ENCODE peak calls at places on chromosomes 2 and 18, in four cellular contexts. M is HS-5, A is A549, W is brain microvascular endothelial cell. J is an unnamed sample.

GRCh38 chr2:225041210-225041870 is 928 bp downstream of the DOCK10 start:
- DNase-seq in A (peak), M (peak), W (peak), J (peak)

GRCh38 chr2:207148025-207148424 is 17.7 kb downstream of the KLF7 start:
- DNase-seq in A (no peak), W (no peak), M (peak), J (no peak)

GRCh38 chr2:567865-568638 is 109.2 kb downstream of the TMEM18 start:
- DNase-seq in W (peak), A (no peak), M (no peak), J (no peak)

GRCh38 chr2:95760839-95761525 is 169.2 kb downstream of the TRIM43 start:
- DNase-seq in W (peak), A (peak), M (peak), J (no peak)

GRCh38 chr2:88829607-88830463 is 138.4 kb downstream of the RPIA start:
- DNase-seq in A (no peak), M (no peak), W (no peak), J (no peak)

GRCh38 chr2:140600116-140600515 is 1530.7 kb downstream of the LRP1B start:
- DNase-seq in M (peak), W (peak), A (no peak), J (no peak)

GRCh38 chr2:217990791-217991465 is 11.9 kb downstream of the TNS1 start:
- DNase-seq in M (no peak), A (no peak), W (no peak), J (no peak)

GRCh38 chr18:24369420-24369819 is 28.2 kb downstream of the OSBPL1A start:
- DNase-seq in W (no peak), A (no peak), M (no peak), J (no peak)

GRCh38 chr18:34329840-34330239 is 105.1 kb upstream of the NOL4 start:
- DNase-seq in A (no peak), M (no peak), W (no peak), J (no peak)

GRCh38 chr2:156334496-156335478 is 2.3 kb upstream of the NR4A2 start:
- DNase-seq in M (peak), W (peak), A (peak), J (no peak)

GRCh38 chr2:19362652-19363473 is 4.4 kb upstream of the OSR1 start:
- DNase-seq in W (peak), M (peak), A (peak), J (peak)

GRCh38 chr2:70716951-70717350 is 51.0 kb downstream of the ADD2 start:
- DNase-seq in W (no peak), A (no peak), M (no peak), J (no peak)

GRCh38 chr2:100969998-100970397 is 32.1 kb upstream of the RPL31 start:
- DNase-seq in A (no peak), M (no peak), W (no peak), J (no peak)

GRCh38 chr2:29106241-29106640 is 9.0 kb upstream of the CLIP4 start:
- DNase-seq in W (no peak), M (no peak), A (no peak), J (no peak)

GRCh38 chr2:67503066-67503795 is 106.1 kb downstream of the ETAA1 start:
- DNase-seq in M (peak), A (no peak), W (peak), J (no peak)

GRCh38 chr2:177622516-177622915 is 229.9 kb downstream of the AGPS start:
- DNase-seq in W (no peak), A (no peak), M (no peak), J (no peak)

GRCh38 chr2:222903234-222904220 is 42.7 kb downstream of the ACSL3 start:
- DNase-seq in W (peak), M (no peak), A (peak), J (no peak)

GRCh38 chr2:226131299-226131784 is 668.3 kb downstream of the IRS1 start:
- DNase-seq in A (no peak), W (no peak), M (no peak), J (no peak)

GRCh38 chr2:20307311-20307710 is 43.3 kb downstream of the PUM2 start:
- DNase-seq in M (no peak), W (no peak), A (no peak), J (no peak)

GRCh38 chr2:26555246-26556133 is 77.6 kb upstream of the OTOF start:
- DNase-seq in W (no peak), M (no peak), A (peak), J (no peak)

GRCh38 chr2:190693533-190694226 is 44.8 kb downstream of the NAB1 start:
- DNase-seq in A (no peak), M (no peak), W (no peak), J (no peak)

GRCh38 chr18:3914833-3915598 is 465.0 kb downstream of the TGIF1 start:
- DNase-seq in M (no peak), W (no peak), A (no peak), J (no peak)

GRCh38 chr2:234447189-234447588 is 49.7 kb downstream of the ARL4C start:
- DNase-seq in W (no peak), A (no peak), M (no peak), J (no peak)